ENCODE peak calls at places on chromosomes 7 and 10, in four cellular contexts. One of them, this sample, is unnamed.

GRCh38 chr7:111126987-111127386 is 36.1 kb downstream of the LRRN3 start:
- DNase-seq in K562: no peak
- DNase-seq in HCT116: no peak
- DNase-seq in SK-N-SH: no peak
- DNase-seq in this sample: no peak

GRCh38 chr10:123294109-123294508 is 139.9 kb downstream of the BUB3 start:
- DNase-seq in HCT116: no peak
- DNase-seq in K562: no peak
- DNase-seq in SK-N-SH: no peak
- DNase-seq in this sample: no peak

GRCh38 chr7:1569016-1569415 is 816 bp downstream of the PSMG3 start:
- DNase-seq in HCT116: no peak
- DNase-seq in SK-N-SH: peak; percentile 48
- DNase-seq in K562: peak; percentile 55
- DNase-seq in this sample: peak; percentile 64

GRCh38 chr7:120273476-120273975 is 551 bp downstream of the KCND2 start:
- DNase-seq in HCT116: no peak
- DNase-seq in SK-N-SH: peak; percentile 54
- DNase-seq in K562: no peak
- DNase-seq in this sample: peak; percentile 0

GRCh38 chr10:125187238-125188194 is 27.2 kb upstream of the CTBP2 start:
- DNase-seq in HCT116: no peak
- DNase-seq in SK-N-SH: no peak
- DNase-seq in K562: no peak
- DNase-seq in this sample: no peak

GRCh38 chr7:95690367-95690947 is 81.9 kb upstream of the DYNC1I1 start:
- DNase-seq in HCT116: peak; percentile 52
- DNase-seq in K562: peak; percentile 23
- DNase-seq in SK-N-SH: peak; percentile 27
- DNase-seq in this sample: no peak

GRCh38 chr10:60963441-60964256 is 19.7 kb upstream of the RHOBTB1 start:
- DNase-seq in HCT116: no peak
- DNase-seq in SK-N-SH: no peak
- DNase-seq in K562: no peak
- DNase-seq in this sample: no peak

GRCh38 chr10:71635251-71635866 is 84.2 kb downstream of the C10orf105 start:
- DNase-seq in HCT116: no peak
- DNase-seq in SK-N-SH: no peak
- DNase-seq in K562: peak; percentile 92
- DNase-seq in this sample: no peak

GRCh38 chr10:14356921-14357320 is 26.2 kb upstream of the FRMD4A start:
- DNase-seq in SK-N-SH: no peak
- DNase-seq in HCT116: no peak
- DNase-seq in K562: no peak
- DNase-seq in this sample: no peak

GRCh38 chr7:155527664-155528063 is 18.7 kb downstream of the CNPY1 start:
- DNase-seq in HCT116: no peak
- DNase-seq in SK-N-SH: no peak
- DNase-seq in K562: no peak
- DNase-seq in this sample: no peak

GRCh38 chr10:79884006-79884405 is 57.5 kb downstream of the NUTM2E start:
- DNase-seq in SK-N-SH: no peak
- DNase-seq in K562: no peak
- DNase-seq in HCT116: no peak
- DNase-seq in this sample: no peak

GRCh38 chr7:157472311-157473050 is 135.7 kb downstream of the DNAJB6 start:
- DNase-seq in SK-N-SH: no peak
- DNase-seq in K562: no peak
- DNase-seq in HCT116: no peak
- DNase-seq in this sample: no peak

GRCh38 chr10:14429043-14429713 is 98.5 kb upstream of the FRMD4A start:
- DNase-seq in K562: no peak
- DNase-seq in HCT116: no peak
- DNase-seq in SK-N-SH: no peak
- DNase-seq in this sample: no peak

DNA sequence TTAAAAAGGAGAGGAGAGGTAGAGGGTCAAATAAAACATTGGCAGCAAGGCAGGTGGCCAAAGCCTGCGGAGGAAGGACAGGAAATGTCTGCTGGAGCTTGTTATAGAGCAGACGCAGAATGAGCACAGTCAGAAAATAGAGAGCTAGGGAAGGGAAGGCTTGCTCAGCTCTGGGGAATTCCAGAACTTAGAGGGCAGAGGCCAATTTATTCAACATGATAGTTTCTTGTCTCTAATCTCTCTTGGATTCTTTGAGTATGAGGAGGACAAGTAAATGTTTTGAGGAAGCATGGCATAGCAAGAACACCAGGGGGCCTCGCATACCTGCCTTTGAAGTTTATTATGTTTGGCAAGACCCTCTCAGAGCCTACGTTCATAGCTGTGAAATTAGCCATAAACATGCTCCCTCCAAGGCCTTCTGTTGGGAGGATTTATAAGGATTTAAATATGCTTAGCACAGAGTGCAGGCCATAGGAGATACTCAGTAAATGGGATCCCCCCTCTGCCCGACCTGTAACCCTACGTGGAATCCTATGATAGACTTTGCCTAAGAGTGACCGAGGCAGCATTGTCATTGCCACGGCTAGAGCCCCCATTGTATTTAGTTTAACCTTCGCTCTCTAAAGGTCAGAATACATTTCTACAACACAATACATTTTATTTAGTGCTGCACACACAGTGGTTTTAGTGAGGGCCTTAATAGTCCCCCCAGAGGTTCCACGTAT is 293.9 kb downstream of the CCDC3 start:
- DNase-seq in SK-N-SH: peak; percentile 53
- DNase-seq in K562: no peak
- DNase-seq in HCT116: peak; percentile 71
- DNase-seq in this sample: peak; percentile 37
- TF ChIP-seq JUND in SK-N-SH: peak; percentile 63
- TF ChIP-seq JUND in K562: no peak
- TF ChIP-seq JUND in HCT116: peak; percentile 53
- TF ChIP-seq JUND in this sample: no peak

GRCh38 chr7:102103027-102103372 is 183.7 kb upstream of the SH2B2 start:
- DNase-seq in K562: no peak
- DNase-seq in SK-N-SH: no peak
- DNase-seq in HCT116: no peak
- DNase-seq in this sample: no peak
- TF ChIP-seq JUND in K562: no peak
- TF ChIP-seq JUND in SK-N-SH: no peak
- TF ChIP-seq JUND in HCT116: no peak
- TF ChIP-seq JUND in this sample: no peak

DNA sequence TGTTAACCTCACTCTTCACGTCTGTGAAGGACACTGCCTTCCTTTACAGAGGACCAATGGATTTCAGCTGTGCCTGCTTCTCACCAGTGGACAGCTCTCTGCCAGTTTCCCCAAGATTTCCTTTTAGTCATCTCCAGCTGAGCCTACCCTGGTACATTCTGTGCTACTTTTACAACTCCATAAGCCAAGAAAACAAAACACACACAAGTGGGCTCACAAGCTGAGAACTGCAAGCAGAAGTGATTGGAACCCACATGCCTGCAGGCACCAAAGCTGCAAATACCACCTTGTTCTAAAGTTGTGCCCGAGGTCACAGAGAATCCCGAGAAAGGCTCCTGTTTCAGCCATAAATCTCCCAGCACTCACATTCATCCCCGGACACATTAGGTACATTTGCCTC is 636.8 kb downstream of the PHTF2 start:
- DNase-seq in SK-N-SH: no peak
- DNase-seq in K562: no peak
- DNase-seq in HCT116: no peak
- DNase-seq in this sample: no peak
- TF ChIP-seq JUND in SK-N-SH: no peak
- TF ChIP-seq JUND in K562: no peak
- TF ChIP-seq JUND in HCT116: no peak
- TF ChIP-seq JUND in this sample: no peak

DNA sequence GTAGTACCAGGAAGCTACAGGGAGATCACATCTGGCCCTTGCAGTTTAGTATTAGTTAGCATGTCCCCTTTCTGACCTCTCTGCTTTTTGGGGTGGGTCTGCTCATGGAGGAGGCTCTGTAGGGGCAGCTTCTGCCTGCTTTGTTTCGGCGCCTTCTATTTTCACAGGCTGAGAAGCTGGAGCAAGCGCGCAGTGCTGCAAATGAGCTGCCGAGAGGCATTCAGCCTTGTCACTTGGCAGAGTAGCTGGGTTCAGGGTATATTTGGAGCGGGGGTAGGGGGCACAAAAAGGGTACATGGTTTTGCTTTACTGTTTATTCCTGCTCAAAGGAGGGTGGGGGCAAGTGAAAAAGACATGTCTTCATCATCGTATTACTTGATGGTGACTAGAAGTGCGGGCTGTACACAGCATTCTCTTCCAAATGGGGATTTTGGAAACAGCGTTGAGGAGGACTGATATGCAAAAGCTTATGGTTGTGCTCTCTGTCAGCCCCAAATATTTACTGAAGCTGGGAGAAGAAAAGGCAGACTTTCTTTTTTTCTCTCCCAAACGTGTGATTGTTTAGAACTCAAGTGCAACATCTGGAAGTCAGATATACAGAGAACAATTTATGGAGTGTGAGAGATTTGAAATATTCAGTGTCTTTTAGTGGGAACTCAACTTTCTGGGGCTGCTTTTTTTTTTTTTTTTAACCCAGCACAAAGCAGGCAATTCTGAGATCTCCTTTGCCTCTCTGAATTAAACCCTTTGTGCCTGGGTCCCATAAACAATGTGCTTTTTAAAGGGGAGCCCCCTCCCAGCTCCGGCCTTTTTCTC is 146.5 kb downstream of the CELF2 start:
- DNase-seq in SK-N-SH: no peak
- DNase-seq in K562: no peak
- DNase-seq in HCT116: no peak
- DNase-seq in this sample: no peak
- TF ChIP-seq JUND in SK-N-SH: no peak
- TF ChIP-seq JUND in K562: no peak
- TF ChIP-seq JUND in HCT116: no peak
- TF ChIP-seq JUND in this sample: no peak

GRCh38 chr7:54995631-54996340 is 23.0 kb upstream of the EGFR start:
- DNase-seq in HCT116: peak; percentile 71
- DNase-seq in SK-N-SH: no peak
- DNase-seq in K562: no peak
- DNase-seq in this sample: peak; percentile 66
- TF ChIP-seq JUND in HCT116: peak; percentile 86
- TF ChIP-seq JUND in SK-N-SH: peak; percentile 90
- TF ChIP-seq JUND in K562: peak; percentile 69
- TF ChIP-seq JUND in this sample: peak; percentile 59

GRCh38 chr7:32115831-32116230 is 45.6 kb upstream of the PDE1C start:
- DNase-seq in HCT116: no peak
- DNase-seq in K562: no peak
- DNase-seq in SK-N-SH: no peak
- DNase-seq in this sample: no peak
- TF ChIP-seq JUND in HCT116: no peak
- TF ChIP-seq JUND in K562: no peak
- TF ChIP-seq JUND in SK-N-SH: peak; percentile 51
- TF ChIP-seq JUND in this sample: no peak

This sample was measured in T47D.